ENCODE peak calls at places on chromosomes 3 and 15, in eight cellular contexts. E is naive thymus-derived CD4-positive, alpha-beta T cell; U is fibroblast of lung; A is pancreas; Z is heart right ventricle; M is cardiac muscle cell; G is neural progenitor cell; Q is HepG2. L is an unnamed sample.

GRCh38 chr3:160780246-160780645 is 24.2 kb downstream of the PPM1L start:
- DNase-seq in U (no peak), A (no peak), Q (no peak), E (no peak), Z (no peak), M (no peak), G (no peak), L (no peak)

GRCh38 chr15:65846120-65846519 is 23.2 kb upstream of the RAB11A start:
- DNase-seq in U (no peak), Z (no peak), A (no peak), Q (no peak), E (no peak), M (no peak), G (no peak), L (no peak)

GRCh38 chr3:122668930-122669730 is 11.5 kb upstream of the PARP14 start:
- DNase-seq in Z (no peak), E (no peak), Q (peak; percentile 50), M (peak; percentile 44), A (no peak), U (peak; percentile 81), G (no peak), L (peak; percentile 57)

GRCh38 chr3:31546725-31547124 is 14.0 kb downstream of the STT3B start:
- DNase-seq in Q (no peak), Z (no peak), M (no peak), U (no peak), A (no peak), G (no peak), E (no peak), L (no peak)

GRCh38 chr15:65638681-65639089 is 16.9 kb downstream of the SLC24A1 start:
- DNase-seq in A (peak; percentile 17), M (peak; percentile 87), G (peak; percentile 83), E (peak; percentile 71), Z (no peak), U (peak; percentile 76), Q (peak; percentile 57), L (no peak)

GRCh38 chr3:58422756-58423324 is 10.8 kb downstream of the PDHB start:
- DNase-seq in Q (peak; percentile 40), A (no peak), U (peak; percentile 41), Z (no peak), E (no peak), G (no peak), M (peak; percentile 52), L (peak; percentile 45)

GRCh38 chr3:41118461-41119385 is 80.6 kb upstream of the CTNNB1 start:
- DNase-seq in M (no peak), U (no peak), Z (no peak), G (no peak), A (no peak), Q (no peak), E (peak; percentile 23), L (no peak)

GRCh38 chr3:165855581-165855980 is 18.4 kb upstream of the BCHE start:
- DNase-seq in A (no peak), M (peak; percentile 21), Q (no peak), G (no peak), U (peak; percentile 53), E (no peak), Z (no peak), L (no peak)

GRCh38 chr15:66580643-66581042 is 14.8 kb upstream of the LCTL start:
- DNase-seq in E (no peak), Z (peak; percentile 50), M (peak; percentile 60), U (peak; percentile 38), Q (no peak), G (no peak), A (no peak), L (no peak)

GRCh38 chr3:129085165-129085715 is 24.7 kb downstream of the GP9 start:
- DNase-seq in G (no peak), A (no peak), Q (no peak), U (no peak), E (no peak), M (no peak), Z (no peak), L (no peak)
- H3K9me3 ChIP-seq in G (no peaks in the 10 kb centered on the region), A (no peaks in the 10 kb centered on the region), Q (no peaks in the 10 kb centered on the region), U (no peaks in the 10 kb centered on the region), E (no peaks in the 10 kb centered on the region), M (no peaks in the 10 kb centered on the region), Z (no peaks in the 10 kb centered on the region), L (no peaks in the 10 kb centered on the region)

GRCh38 chr15:20340931-20341661 is 200.5 kb downstream of the GOLGA6L6 start:
- DNase-seq in A (no peak), Q (no peak), Z (peak; percentile 81), M (peak; percentile 18), E (no peak), U (no peak), G (peak; percentile 47), L (peak; percentile 89)

GRCh38 chr15:20345401-20345958 is 196.1 kb downstream of the GOLGA6L6 start:
- DNase-seq in Z (no peak), U (no peak), E (no peak), M (no peak), G (no peak), A (no peak), Q (no peak), L (peak; percentile 8)

GRCh38 chr15:20341901-20342605 is 199.5 kb downstream of the GOLGA6L6 start:
- DNase-seq in M (peak; percentile 20), A (no peak), Z (peak; percentile 83), G (peak; percentile 45), U (no peak), E (no peak), Q (no peak), L (peak; percentile 89)

GRCh38 chr15:20344601-20345400 is 196.8 kb downstream of the GOLGA6L6 start:
- DNase-seq in E (no peak), M (no peak), Z (no peak), A (no peak), U (no peak), G (no peak), Q (no peak), L (peak; percentile 50)

DNA sequence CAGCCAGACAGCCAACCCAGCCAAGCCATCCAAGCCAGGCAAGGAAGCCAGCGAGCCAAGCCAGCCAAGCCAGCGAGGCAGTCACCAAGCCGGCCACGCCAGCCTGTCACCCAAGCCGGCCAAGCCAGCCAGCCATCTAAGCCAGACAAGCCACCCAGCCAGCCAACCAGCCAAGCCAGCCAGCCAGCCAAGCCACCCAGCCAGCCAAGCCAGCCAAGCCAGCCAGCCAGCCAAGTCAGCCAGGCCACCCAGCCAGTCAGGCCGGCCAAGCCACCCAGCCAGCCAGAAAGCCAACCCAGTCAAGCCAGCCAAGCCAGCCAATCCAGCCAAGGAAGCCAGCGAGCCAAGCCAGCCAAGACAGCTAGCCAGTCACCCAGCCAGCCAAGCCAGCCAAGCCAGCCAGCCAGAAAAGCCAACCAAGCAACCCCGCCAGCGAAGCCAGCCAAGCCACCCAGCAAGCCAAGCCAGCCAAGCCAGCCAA is 201.2 kb downstream of the GOLGA6L6 start:
- DNase-seq in A (no peak), U (no peak), Z (peak; percentile 63), E (no peak), Q (no peak), G (no peak), M (no peak), L (peak; percentile 65)
- H3K9me3 ChIP-seq in A (no peaks in the 10 kb centered on the region), U (peaks cover 26% of the 10 kb centered on the region), Z (no peaks in the 10 kb centered on the region), E (no peaks in the 10 kb centered on the region), Q (peaks cover 44% of the 10 kb centered on the region), G (peaks cover 24% of the 10 kb centered on the region), M (peaks cover 21% of the 10 kb centered on the region), L (peaks cover 34% of the 10 kb centered on the region)

DNA sequence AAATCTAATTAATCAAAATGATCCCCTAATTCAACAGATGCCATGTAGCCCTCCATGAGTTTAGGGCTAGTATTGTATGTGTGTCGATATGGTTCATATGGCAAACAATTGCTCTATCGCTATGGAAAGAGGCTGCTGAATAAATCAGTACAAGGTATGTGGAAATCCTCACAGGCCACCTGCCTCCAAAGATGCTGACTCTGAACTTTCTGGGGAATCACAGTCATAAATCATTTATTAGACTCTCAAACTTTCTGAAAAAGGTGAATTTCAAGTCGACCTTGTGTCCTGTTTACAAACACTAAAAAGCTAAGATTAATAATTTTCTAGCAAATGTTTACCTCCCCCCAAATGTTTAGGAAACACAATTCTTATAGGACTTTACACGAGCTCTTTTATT is 462.6 kb downstream of the GABRG3 start:
- DNase-seq in M (no peak), Q (no peak), Z (no peak), G (no peak), U (no peak), A (no peak), E (no peak), L (no peak)
- H3K9me3 ChIP-seq in M (no peaks in the 10 kb centered on the region), Q (peaks cover 73% of the 10 kb centered on the region), Z (no peaks in the 10 kb centered on the region), G (peaks cover 4% of the 10 kb centered on the region), U (no peaks in the 10 kb centered on the region), A (no peaks in the 10 kb centered on the region), E (no peaks in the 10 kb centered on the region), L (peaks cover 15% of the 10 kb centered on the region)

DNA sequence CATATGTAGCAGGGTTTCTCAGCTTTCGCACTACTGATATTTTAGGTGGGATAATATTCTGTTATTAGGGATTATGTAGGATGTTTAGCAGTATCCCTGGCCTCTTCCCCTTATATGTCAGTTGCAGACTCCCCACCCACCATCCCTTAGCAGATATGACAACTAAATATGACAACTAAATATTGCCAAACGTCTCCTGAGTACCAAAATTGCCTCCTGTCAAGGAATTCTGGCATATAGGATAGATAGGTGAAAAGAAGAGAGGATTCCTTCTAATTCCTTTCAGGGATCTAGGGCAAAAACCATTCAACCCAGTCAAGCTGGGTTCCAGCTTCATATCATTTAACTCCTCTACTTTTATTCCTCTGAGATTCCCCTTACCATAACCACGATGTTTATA is 759.8 kb downstream of the AGBL1 start:
- DNase-seq in E (no peak), A (no peak), Q (no peak), Z (no peak), M (no peak), G (no peak), U (no peak), L (no peak)
- H3K9me3 ChIP-seq in E (no peaks in the 10 kb centered on the region), A (no peaks in the 10 kb centered on the region), Q (peaks cover 98% of the 10 kb centered on the region), Z (no peaks in the 10 kb centered on the region), M (no peaks in the 10 kb centered on the region), G (no peaks in the 10 kb centered on the region), U (no peaks in the 10 kb centered on the region), L (no peaks in the 10 kb centered on the region)

L was measured in Caco-2.